ENCODE peak calls at places on chromosomes 4 and X, in eight cellular contexts. M is HFFc6, V is OCI-LY7, T is Calu3, F is coronary artery, U is ovary, R is nephron progenitor cell, J is choroid plexus epithelial cell. N is an unnamed sample.

GRCh38 chrX:31609130-31609529 is 537.3 kb upstream of the FTHL17 start:
- DNase-seq in M (peak), V (no peak), T (no peak), F (no peak), U (no peak), R (no peak), J (peak), N (no peak)

GRCh38 chr4:2691952-2692435 is 64.1 kb downstream of the TNIP2 start:
- DNase-seq in M (no peak), V (no peak), T (no peak), F (no peak), U (no peak), R (no peak), J (no peak), N (no peak)

GRCh38 chr4:98641906-98642668 is 16.3 kb downstream of the TSPAN5 start:
- DNase-seq in M (no peak), V (no peak), T (no peak), F (no peak), U (no peak), R (no peak), J (no peak), N (no peak)

GRCh38 chrX:151019837-151020236 is 36.7 kb downstream of the HMGB3 start:
- DNase-seq in M (peak), V (no peak), T (no peak), F (no peak), U (no peak), R (no peak), J (peak), N (no peak)

GRCh38 chr4:150769845-150770244 is 187.9 kb downstream of the MAB21L2 start:
- DNase-seq in M (no peak), V (no peak), T (no peak), F (no peak), U (no peak), R (no peak), J (no peak), N (no peak)

GRCh38 chr4:123830920-123831319 is 434.3 kb downstream of the SPRY1 start:
- DNase-seq in M (no peak), V (no peak), T (no peak), F (no peak), U (no peak), R (no peak), J (no peak), N (peak)

GRCh38 chr4:97394653-97395052 is 748.6 kb downstream of the STPG2 start:
- DNase-seq in M (no peak), V (no peak), T (no peak), F (no peak), U (no peak), R (no peak), J (peak), N (no peak)

GRCh38 chrX:40852573-40852972 is 117.2 kb upstream of the MED14 start:
- DNase-seq in M (no peak), V (no peak), T (no peak), F (no peak), U (no peak), R (no peak), J (no peak), N (no peak)

GRCh38 chrX:148426467-148426866 is 74.0 kb upstream of the AFF2 start:
- DNase-seq in M (no peak), V (no peak), T (no peak), F (no peak), U (no peak), R (no peak), J (no peak), N (no peak)

GRCh38 chr4:125985856-125986255 is 671.1 kb downstream of the FAT4 start:
- DNase-seq in M (no peak), V (no peak), T (no peak), F (no peak), U (no peak), R (no peak), J (peak), N (no peak)

GRCh38 chr4:132839070-132839469 is 310.0 kb upstream of the PCDH10 start:
- DNase-seq in M (no peak), V (peak), T (no peak), F (no peak), U (no peak), R (no peak), J (no peak), N (no peak)

GRCh38 chr4:24174622-24175021 is 284.8 kb upstream of the PPARGC1A start:
- DNase-seq in M (no peak), V (no peak), T (no peak), F (no peak), U (no peak), R (no peak), J (no peak), N (no peak)

GRCh38 chrX:15384304-15384703 is at the start of gene VEGFD:
- DNase-seq in M (no peak), V (no peak), T (no peak), F (no peak), U (no peak), R (no peak), J (peak), N (no peak)

GRCh38 chrX:9770319-9770718 is 4.7 kb upstream of the GPR143 start:
- DNase-seq in M (no peak), V (no peak), T (no peak), F (no peak), U (no peak), R (no peak), J (no peak), N (no peak)

GRCh38 chr4:16908377-16909021 is 10.1 kb upstream of the LDB2 start:
- DNase-seq in M (no peak), V (no peak), T (no peak), F (no peak), U (no peak), R (no peak), J (no peak), N (no peak)

GRCh38 chr4:72951628-72952027 is 117.9 kb downstream of the COX18 start:
- DNase-seq in M (no peak), V (no peak), T (no peak), F (no peak), U (no peak), R (no peak), J (no peak), N (no peak)

GRCh38 chr4:6493668-6494304 is 21.4 kb upstream of the PPP2R2C start:
- DNase-seq in M (peak), V (no peak), T (no peak), F (peak), U (no peak), R (peak), J (peak), N (no peak)

GRCh38 chr4:25939330-25939729 is 25.3 kb downstream of the SMIM20 start:
- DNase-seq in M (no peak), V (no peak), T (no peak), F (no peak), U (no peak), R (no peak), J (no peak), N (no peak)

GRCh38 chrX:154368630-154369452 is 5.6 kb downstream of the FLNA start:
- DNase-seq in M (peak), V (peak), T (peak), F (peak), U (peak), R (no peak), J (peak), N (peak)

DNA sequence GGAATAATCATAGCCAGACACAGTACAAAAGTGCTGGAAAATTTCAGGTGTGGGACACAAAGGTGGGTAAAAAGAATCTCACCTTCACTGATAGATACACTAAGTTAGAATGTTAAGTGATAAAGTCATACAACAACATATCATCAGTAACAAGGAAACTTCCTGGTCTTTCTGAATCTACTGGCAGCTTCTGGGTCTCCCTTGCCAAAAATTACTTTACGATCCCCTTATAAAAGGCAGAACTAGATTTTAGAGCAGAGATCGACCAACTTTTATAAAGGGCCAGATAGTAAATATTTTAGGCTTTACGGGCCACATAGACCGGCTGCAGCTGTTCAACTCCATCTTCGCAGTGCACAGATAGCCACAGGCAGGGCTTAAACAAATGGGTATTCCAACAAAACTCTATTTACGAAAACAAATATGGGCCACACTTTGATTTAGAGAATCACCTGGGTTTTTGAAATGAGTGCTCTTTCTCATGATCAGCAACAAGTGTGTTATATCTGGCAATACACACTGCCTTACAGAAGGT is 159.9 kb downstream of the AASDH start:
- DNase-seq in M (no peak), V (no peak), T (no peak), F (no peak), U (no peak), R (no peak), J (no peak), N (no peak)
- TF ChIP-seq CTCF in M (no peak), V (no peak), T (no peak), F (no peak), U (no peak), R (no peak), J (no peak), N (no peak)

DNA sequence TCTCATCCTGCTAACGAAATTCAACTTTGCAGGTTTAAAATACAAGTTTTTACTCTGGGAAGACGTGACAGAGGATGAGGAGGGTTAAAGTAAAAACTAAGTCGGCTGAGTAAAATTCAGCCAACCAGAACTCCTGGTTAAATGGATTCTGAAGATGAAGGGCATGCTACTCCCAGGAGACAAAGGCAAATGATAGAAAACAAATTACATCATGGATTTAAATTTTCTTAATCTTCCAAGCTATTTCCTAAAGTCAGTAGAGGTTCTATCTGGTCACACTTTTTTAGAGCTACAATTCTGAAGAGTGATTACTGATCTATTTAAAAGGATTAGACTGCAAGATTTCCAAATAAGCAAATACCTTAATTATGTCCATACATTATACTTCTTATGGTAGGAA is 47.9 kb downstream of the ZNF827 start:
- DNase-seq in M (no peak), V (no peak), T (no peak), F (no peak), U (no peak), R (no peak), J (no peak), N (no peak)
- TF ChIP-seq CTCF in M (no peak), V (no peak), T (no peak), F (no peak), U (no peak), R (no peak), J (no peak), N (no peak)

GRCh38 chr4:185896832-185897475 is 85.0 kb upstream of the SORBS2 start:
- DNase-seq in M (no peak), V (no peak), T (peak), F (no peak), U (no peak), R (no peak), J (no peak), N (no peak)

GRCh38 chr4:185903205-185903604 is 91.2 kb upstream of the SORBS2 start:
- DNase-seq in M (no peak), V (no peak), T (no peak), F (no peak), U (no peak), R (no peak), J (peak), N (no peak)

GRCh38 chr4:185898413-185898812 is 86.4 kb upstream of the SORBS2 start:
- DNase-seq in M (no peak), V (no peak), T (no peak), F (no peak), U (no peak), R (no peak), J (no peak), N (no peak)

GRCh38 chr4:185902654-185903053 is 90.7 kb upstream of the SORBS2 start:
- DNase-seq in M (no peak), V (no peak), T (no peak), F (no peak), U (no peak), R (no peak), J (no peak), N (no peak)

DNA sequence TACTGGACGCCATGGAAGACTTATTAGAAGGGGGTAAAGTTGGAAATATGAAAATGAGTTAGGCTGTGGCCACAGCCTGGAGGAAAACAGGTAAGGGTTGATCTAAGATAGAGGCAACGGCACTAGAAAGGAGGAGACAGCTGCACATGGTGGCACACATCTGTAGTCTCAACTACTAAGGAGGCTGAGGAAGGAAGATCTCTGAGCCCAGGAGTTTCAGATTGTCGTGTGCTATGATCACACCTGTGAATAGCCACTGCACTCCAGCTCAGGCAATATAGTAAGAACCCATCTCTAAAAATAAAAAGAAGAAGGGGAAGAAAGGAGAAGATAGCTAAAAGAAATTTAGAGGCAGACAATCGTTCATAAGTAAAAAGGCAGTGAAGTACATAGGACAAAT is 87.8 kb upstream of the SORBS2 start:
- DNase-seq in M (no peak), V (peak), T (no peak), F (no peak), U (no peak), R (no peak), J (no peak), N (no peak)
- TF ChIP-seq CTCF in M (no peak), V (no peak), T (no peak), F (no peak), U (no peak), R (no peak), J (no peak), N (no peak)

DNA sequence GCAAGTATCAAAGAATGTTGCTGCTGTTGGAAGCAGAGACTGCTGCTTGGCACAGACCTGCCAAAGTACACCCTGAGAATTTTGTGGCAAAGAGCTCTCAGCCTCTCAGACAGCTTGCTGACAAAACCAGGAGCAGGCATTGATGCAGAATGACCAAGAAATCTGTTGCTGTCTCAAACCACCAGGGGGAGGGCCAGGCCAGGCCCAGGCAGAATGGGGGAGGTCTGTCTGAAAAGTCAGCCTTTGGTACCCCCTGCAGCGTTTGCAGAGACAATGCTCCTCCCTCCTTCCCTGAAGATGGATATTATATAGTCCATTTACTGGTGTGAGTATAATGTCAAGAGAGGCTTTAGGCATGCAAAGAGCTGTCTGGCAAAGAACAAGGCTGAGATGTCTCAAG is 52.9 kb upstream of the TRPC5OS start:
- DNase-seq in M (no peak), V (no peak), T (peak), F (no peak), U (no peak), R (peak), J (peak), N (peak)
- TF ChIP-seq CTCF in M (no peak), V (peak), T (peak), F (no peak), U (no peak), R (peak), J (peak), N (peak)

GRCh38 chrX:129449141-129449540 is 74.1 kb downstream of the SMARCA1 start:
- DNase-seq in M (no peak), V (no peak), T (no peak), F (no peak), U (no peak), R (no peak), J (peak), N (no peak)
- TF ChIP-seq CTCF in M (peak), V (peak), T (no peak), F (no peak), U (no peak), R (no peak), J (peak), N (no peak)

GRCh38 chrX:83658731-83659130 is 150.6 kb downstream of the POU3F4 start:
- DNase-seq in M (no peak), V (peak), T (no peak), F (no peak), U (no peak), R (no peak), J (no peak), N (no peak)
- TF ChIP-seq CTCF in M (no peak), V (peak), T (no peak), F (no peak), U (no peak), R (no peak), J (no peak), N (no peak)

DNA sequence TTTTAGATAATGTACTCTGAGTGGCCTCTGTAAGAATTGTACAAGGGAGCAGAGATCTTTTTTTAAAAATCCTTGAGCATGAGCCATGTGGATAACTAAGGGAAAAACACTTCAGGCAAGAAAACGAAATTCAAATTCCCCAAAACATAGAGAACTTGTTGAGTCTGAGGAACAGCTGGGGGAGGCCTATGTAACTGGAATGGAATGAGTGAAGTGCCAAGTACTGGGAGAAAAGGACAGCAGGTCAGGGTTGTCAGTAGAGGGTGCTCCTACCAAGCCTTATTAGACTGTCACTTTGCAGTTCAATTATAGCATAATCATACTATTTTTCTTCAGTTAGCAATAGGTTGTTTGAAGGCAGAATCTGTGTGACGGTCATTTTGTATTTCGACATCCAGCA is 135.1 kb downstream of the ARHGAP6 start:
- DNase-seq in M (no peak), V (no peak), T (no peak), F (no peak), U (no peak), R (no peak), J (peak), N (no peak)
- TF ChIP-seq CTCF in M (no peak), V (no peak), T (no peak), F (no peak), U (no peak), R (no peak), J (no peak), N (no peak)

DNA sequence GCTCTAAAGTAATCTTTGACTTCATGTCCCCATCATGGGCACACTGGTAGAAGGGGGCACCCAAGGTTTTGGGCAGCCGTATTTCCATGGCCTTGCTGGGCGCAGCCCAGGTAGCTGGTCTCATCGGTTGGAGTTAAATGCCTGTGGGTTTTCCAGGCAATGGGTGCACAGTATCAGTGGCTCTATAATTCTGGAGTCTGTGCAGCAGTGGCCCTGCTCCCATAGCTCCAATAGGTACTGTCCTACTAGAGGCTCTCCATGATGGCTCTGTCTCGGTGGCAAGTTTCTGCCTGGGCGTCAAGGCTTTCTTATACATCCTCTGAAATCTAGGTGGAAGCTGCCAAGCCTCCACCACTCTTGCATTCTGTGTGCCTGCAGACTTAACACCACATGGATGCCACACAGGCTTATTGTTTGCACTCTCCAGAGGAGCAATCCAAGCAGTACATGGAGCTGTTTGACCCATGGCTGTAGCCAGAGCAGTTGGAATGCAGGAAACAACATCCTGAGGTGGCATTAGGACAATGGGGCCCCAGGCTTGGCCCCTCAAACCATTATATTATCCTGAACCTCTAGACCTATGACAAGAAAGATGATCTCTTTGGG is 60.5 kb upstream of the UGT8 start:
- DNase-seq in M (no peak), V (no peak), T (no peak), F (no peak), U (no peak), R (no peak), J (no peak), N (no peak)
- TF ChIP-seq CTCF in M (no peak), V (no peak), T (no peak), F (no peak), U (no peak), R (no peak), J (no peak), N (no peak)

N was measured in glutamatergic neuron.